ENCODE peak calls at places on chromosomes 7 and 10, in six cellular contexts. I is mucosa of descending colon, C is sigmoid colon, T is A549, H is fibroblast of pulmonary artery, X is fibroblast of lung. J is an unnamed sample.
A peak's percentile ranks its signal among the peaks of the same experiment; 100 is the strongest.

GRCh38 chr7:133253522-133253882 is 624 bp downstream of the EXOC4 start:
- DNase-seq in I (no peak), T (peak; percentile 6), X (peak; percentile 15), C (no peak), H (no peak), J (no peak)

GRCh38 chr7:22949944-22950343 is 64.0 kb downstream of the HYCC1 start:
- DNase-seq in H (peak; percentile 23), X (peak; percentile 37), T (no peak), C (no peak), I (no peak), J (no peak)

GRCh38 chr7:98014830-98015229 is 24.8 kb upstream of the OCM2 start:
- DNase-seq in H (no peak), C (no peak), I (no peak), T (no peak), X (no peak), J (no peak)

GRCh38 chr7:137880432-137880831 is 33.7 kb upstream of the DGKI start:
- DNase-seq in I (no peak), C (no peak), H (peak; percentile 87), T (no peak), X (peak; percentile 92), J (no peak)

GRCh38 chr10:96991313-96991841 is 159.3 kb downstream of the LCOR start:
- DNase-seq in C (no peak), I (no peak), X (peak; percentile 94), H (peak; percentile 48), T (no peak), J (no peak)

GRCh38 chr7:143479055-143479766 is 1.5 kb downstream of the TAS2R41 start:
- DNase-seq in T (no peak), H (no peak), X (no peak), C (no peak), I (no peak), J (no peak)

GRCh38 chr10:70593513-70593890 is 9.0 kb downstream of the PRF1 start:
- DNase-seq in I (no peak), T (no peak), H (no peak), C (no peak), X (no peak), J (no peak)

GRCh38 chr7:154690411-154690810 is 312.5 kb downstream of the PAXIP1 start:
- DNase-seq in C (no peak), I (no peak), X (no peak), H (no peak), T (no peak), J (no peak)

GRCh38 chr10:17616403-17617030 is 657 bp downstream of the HACD1 start:
- DNase-seq in C (peak; percentile 90), H (peak; percentile 62), I (peak; percentile 59), X (peak; percentile 67), T (peak; percentile 76), J (no peak)

GRCh38 chr10:17151716-17152115 is 22.1 kb upstream of the CUBN start:
- DNase-seq in I (no peak), X (no peak), C (no peak), H (no peak), T (no peak), J (no peak)

GRCh38 chr7:32043688-32044087 is 26.5 kb downstream of the PDE1C start:
- DNase-seq in X (peak; percentile 92), T (peak; percentile 95), H (peak; percentile 27), I (no peak), C (no peak), J (no peak)

GRCh38 chr7:157446322-157446721 is 109.5 kb downstream of the DNAJB6 start:
- DNase-seq in T (no peak), X (no peak), H (no peak), C (peak; percentile 32), I (no peak), J (peak; percentile 82)

GRCh38 chr10:126921974-126922525 is 16.8 kb downstream of the DOCK1 start:
- DNase-seq in T (peak; percentile 23), C (no peak), X (peak; percentile 91), H (peak; percentile 80), I (no peak), J (no peak)

GRCh38 chr7:147894271-147894670 is 696.3 kb upstream of the C7orf33 start:
- DNase-seq in T (no peak), I (no peak), X (no peak), C (no peak), H (no peak), J (no peak)
- TF ChIP-seq CTCF in T (no peak), I (no peak), X (no peak), C (no peak), H (no peak), J (no peak)

GRCh38 chr10:93067443-93068365 is 6.0 kb upstream of the CYP26A1 start:
- DNase-seq in X (no peak), C (no peak), I (no peak), T (no peak), H (no peak), J (no peak)
- TF ChIP-seq CTCF in X (no peak), C (no peak), I (no peak), T (no peak), H (no peak), J (no peak)

GRCh38 chr7:50792342-50793114 is 9.8 kb upstream of the GRB10 start:
- DNase-seq in X (peak; percentile 72), C (no peak), H (peak; percentile 64), I (peak; percentile 52), T (peak; percentile 52), J (no peak)

GRCh38 chr7:50791921-50792341 is 9.2 kb upstream of the GRB10 start:
- DNase-seq in C (no peak), X (peak; percentile 41), T (peak; percentile 43), H (peak; percentile 74), I (no peak), J (no peak)

GRCh38 chr7:50795253-50795652 is 12.6 kb upstream of the GRB10 start:
- DNase-seq in C (no peak), H (no peak), X (no peak), I (no peak), T (no peak), J (no peak)

GRCh38 chr7:50793947-50794570 is 11.4 kb upstream of the GRB10 start:
- DNase-seq in C (no peak), I (no peak), H (no peak), X (no peak), T (no peak), J (no peak)

GRCh38 chr7:50793115-50793946 is 10.6 kb upstream of the GRB10 start:
- DNase-seq in T (peak; percentile 63), H (peak; percentile 64), I (peak; percentile 70), C (peak; percentile 87), X (peak; percentile 55), J (no peak)
- TF ChIP-seq CTCF in T (no peak), H (no peak), I (no peak), C (no peak), X (no peak), J (no peak)

GRCh38 chr7:30625283-30625682 is 30.6 kb downstream of the GARS1 start:
- DNase-seq in C (no peak), X (no peak), I (no peak), H (no peak), T (no peak), J (no peak)
- TF ChIP-seq CTCF in C (no peak), X (no peak), I (no peak), H (no peak), T (peak; percentile 6), J (peak; percentile 45)